ENCODE peak calls at places on chromosomes 13 and 19, in six cellular contexts. T, A, I, D, V and G are unnamed samples.

GRCh38 chr19:2952953-2953481 is 8.2 kb upstream of the ZNF77 start:
- DNase-seq in T (no peak), A (no peak), I (no peak), D (no peak), V (no peak), G (no peak)

GRCh38 chr19:7729831-7730285 is 2.1 kb downstream of the CLEC4G start:
- DNase-seq in T (no peak), A (no peak), I (no peak), D (no peak), V (no peak), G (no peak)

GRCh38 chr19:21604351-21604926 is 99.0 kb downstream of the ZNF429 start:
- DNase-seq in T (no peak), A (no peak), I (no peak), D (no peak), V (peak), G (no peak)

GRCh38 chr19:16599655-16600346 is 27.6 kb upstream of the SLC35E1 start:
- DNase-seq in T (no peak), A (no peak), I (no peak), D (no peak), V (no peak), G (no peak)

GRCh38 chr13:65966991-65967451 is 1263.1 kb downstream of the PCDH9 start:
- DNase-seq in T (no peak), A (no peak), I (peak), D (no peak), V (peak), G (peak)

GRCh38 chr13:105050696-105051095 is 1484.8 kb downstream of the EFNB2 start:
- DNase-seq in T (no peak), A (no peak), I (no peak), D (no peak), V (no peak), G (no peak)

GRCh38 chr19:7856679-7857663 is 17.2 kb downstream of the PRR36 start:
- DNase-seq in T (no peak), A (no peak), I (no peak), D (no peak), V (no peak), G (no peak)

GRCh38 chr19:29583196-29584006 is 22.7 kb upstream of the POP4 start:
- DNase-seq in T (no peak), A (no peak), I (no peak), D (no peak), V (peak), G (no peak)

GRCh38 chr13:101523732-101524131 is 71.3 kb downstream of the ITGBL1 start:
- DNase-seq in T (no peak), A (no peak), I (peak), D (no peak), V (peak), G (no peak)

GRCh38 chr13:32039056-32039455 is 7.5 kb downstream of the FRY start:
- DNase-seq in T (no peak), A (no peak), I (no peak), D (no peak), V (no peak), G (no peak)

GRCh38 chr19:19661675-19662251 is 1.7 kb downstream of the ATP13A1 start:
- DNase-seq in T (peak), A (peak), I (no peak), D (peak), V (no peak), G (no peak)

GRCh38 chr19:48608798-48609263 is 2.3 kb downstream of the SPACA4 start:
- DNase-seq in T (peak), A (peak), I (peak), D (peak), V (no peak), G (peak)

GRCh38 chr13:28475916-28476725 is 18.8 kb downstream of the FLT1 start:
- DNase-seq in T (no peak), A (no peak), I (no peak), D (no peak), V (peak), G (no peak)

GRCh38 chr13:34911159-34911558 is 30.9 kb upstream of the NBEA start:
- DNase-seq in T (no peak), A (no peak), I (no peak), D (no peak), V (no peak), G (no peak)

GRCh38 chr19:18097217-18097992 is at the start of gene MAST3:
- DNase-seq in T (peak), A (peak), I (peak), D (peak), V (no peak), G (peak)

GRCh38 chr13:50650936-50651638 is 192.4 kb downstream of the DLEU7 start:
- DNase-seq in T (no peak), A (no peak), I (peak), D (no peak), V (no peak), G (no peak)

GRCh38 chr19:38079926-38080380 is 144.1 kb downstream of the DPF1 start:
- DNase-seq in T (no peak), A (peak), I (peak), D (no peak), V (peak), G (peak)

GRCh38 chr19:31483226-31483857 is 134.1 kb upstream of the TSHZ3 start:
- DNase-seq in T (no peak), A (no peak), I (no peak), D (no peak), V (no peak), G (no peak)